ENCODE peak calls at places on chromosomes 5 and 9, in seven cellular contexts. Y is activated T-cell treated with anti-CD3 and anti-CD28 coated beads, Interleukin-2, amount 50 U/mL, for 72 hours; P is mesendoderm; U is stomach; O is bronchial epithelial cell; S is T-helper 17 cell; J is activated CD4-positive, alpha-beta T cell treated with anti-CD3 and anti-CD28 coated beads for 24 hours. C is an unnamed sample.
A peak's percentile ranks its signal among the peaks of the same experiment; 100 is the strongest.

GRCh38 chr9:92393686-92394085 is 10.7 kb downstream of the OGN start:
- DNase-seq in Y (no peak), P (no peak), U (no peak), O (no peak), S (no peak), J (no peak), C (no peak)

GRCh38 chr9:116549061-116549664 is 137.9 kb upstream of the TRIM32 start:
- DNase-seq in Y (no peak), P (peak; percentile 11), U (peak; percentile 51), O (peak; percentile 96), S (no peak), J (no peak), C (no peak)

GRCh38 chr5:125829349-125829748 is 593.9 kb upstream of the GRAMD2B start:
- DNase-seq in Y (no peak), P (no peak), U (no peak), O (no peak), S (no peak), J (no peak), C (no peak)

GRCh38 chr9:15137089-15137488 is 169.9 kb downstream of the TTC39B start:
- DNase-seq in Y (no peak), P (peak; percentile 55), U (no peak), O (no peak), S (no peak), J (no peak), C (no peak)

GRCh38 chr5:1192971-1193590 is 8.3 kb upstream of the SLC6A19 start:
- DNase-seq in Y (no peak), P (no peak), U (no peak), O (no peak), S (no peak), J (no peak), C (no peak)

GRCh38 chr5:133323464-133323863 is 271.7 kb downstream of the HSPA4 start:
- DNase-seq in Y (no peak), P (no peak), U (no peak), O (no peak), S (no peak), J (no peak), C (no peak)

GRCh38 chr5:26942481-26942880 is 95.9 kb downstream of the CDH9 start:
- DNase-seq in Y (no peak), P (no peak), U (no peak), O (peak; percentile 86), S (no peak), J (no peak), C (no peak)

GRCh38 chr5:168796840-168797548 is 217.8 kb upstream of the PANK3 start:
- DNase-seq in Y (no peak), P (no peak), U (no peak), O (no peak), S (no peak), J (no peak), C (no peak)

GRCh38 chr5:29005386-29005785 is 1967.0 kb upstream of the CDH9 start:
- DNase-seq in Y (no peak), P (peak; percentile 68), U (no peak), O (no peak), S (no peak), J (no peak), C (no peak)

GRCh38 chr5:91670565-91670964 is 287.4 kb upstream of the ARRDC3 start:
- DNase-seq in Y (no peak), P (peak; percentile 60), U (no peak), O (no peak), S (no peak), J (no peak), C (peak; percentile 10)

GRCh38 chr9:94139672-94140417 is 55.6 kb downstream of the PTPDC1 start:
- DNase-seq in Y (no peak), P (no peak), U (peak; percentile 82), O (peak; percentile 90), S (no peak), J (no peak), C (no peak)

GRCh38 chr5:169416583-169417196 is 115.8 kb upstream of the SLIT3 start:
- DNase-seq in Y (no peak), P (no peak), U (no peak), O (no peak), S (no peak), J (no peak), C (no peak)

GRCh38 chr5:178131446-178131996 is 707 bp downstream of the RMND5B start:
- DNase-seq in Y (no peak), P (no peak), U (no peak), O (no peak), S (no peak), J (no peak), C (no peak)

GRCh38 chr5:41418220-41419031 is 92.0 kb downstream of the PLCXD3 start:
- DNase-seq in Y (no peak), P (peak; percentile 14), U (no peak), O (no peak), S (no peak), J (no peak), C (no peak)

GRCh38 chr9:6106576-6107339 is 91.3 kb upstream of the RANBP6 start:
- DNase-seq in Y (no peak), P (peak; percentile 78), U (no peak), O (peak; percentile 66), S (no peak), J (no peak), C (peak; percentile 48)

GRCh38 chr5:176784218-176785165 is 25.9 kb upstream of the UNC5A start:
- DNase-seq in Y (no peak), P (peak; percentile 84), U (no peak), O (peak; percentile 94), S (no peak), J (no peak), C (no peak)

GRCh38 chr5:125058185-125058826 is 311.9 kb upstream of the ZNF608 start:
- DNase-seq in Y (no peak), P (no peak), U (no peak), O (no peak), S (no peak), J (no peak), C (no peak)

GRCh38 chr9:126491256-126491879 is 122.4 kb upstream of the LMX1B start:
- DNase-seq in Y (peak; percentile 67), P (peak; percentile 53), U (peak; percentile 52), O (peak; percentile 52), S (no peak), J (no peak), C (no peak)

GRCh38 chr9:136281421-136282271 is 22.2 kb downstream of the CCDC187 start:
- DNase-seq in Y (no peak), P (no peak), U (no peak), O (no peak), S (no peak), J (no peak), C (no peak)

GRCh38 chr5:172868924-172869565 is 35.0 kb downstream of the ERGIC1 start:
- DNase-seq in Y (no peak), P (no peak), U (peak; percentile 72), O (peak; percentile 80), S (no peak), J (no peak), C (no peak)

GRCh38 chr5:95892784-95893354 is 68.8 kb downstream of the ELL2 start:
- DNase-seq in Y (peak; percentile 25), P (peak; percentile 67), U (peak; percentile 48), O (no peak), S (no peak), J (no peak), C (no peak)

GRCh38 chr9:98706651-98707103 is 2.1 kb downstream of the GABBR2 start:
- DNase-seq in Y (no peak), P (no peak), U (no peak), O (peak; percentile 12), S (no peak), J (no peak), C (no peak)

C was measured in H1.